ENCODE peak calls at places on chromosomes 16 and 17, in ten cellular contexts. D, X, W, N, T, Z, Q, V, H and F are unnamed samples.

GRCh38 chr17:32869345-32870026 is 7.4 kb downstream of the MYO1D start:
- DNase-seq in D (no peak), W (no peak), Z (no peak), Q (no peak), T (no peak), N (no peak), X (no peak), V (no peak), H (no peak), F (no peak)

GRCh38 chr17:4505187-4505586 is 6.5 kb downstream of the SPNS2 start:
- DNase-seq in Z (no peak), D (no peak), H (no peak), N (no peak), Q (no peak), T (no peak), W (no peak), V (no peak), X (no peak), F (no peak)

GRCh38 chr17:67779098-67779672 is 46.1 kb upstream of the BPTF start:
- DNase-seq in W (peak; percentile 20), Z (peak; percentile 90), X (peak; percentile 70), V (peak; percentile 72), N (peak; percentile 55), D (no peak), T (no peak), Q (peak; percentile 46), H (peak; percentile 10), F (peak; percentile 43)

GRCh38 chr17:14297161-14297851 is 3.6 kb upstream of the HS3ST3B1 start:
- DNase-seq in V (no peak), Q (peak; percentile 41), Z (peak; percentile 83), W (peak; percentile 55), T (peak; percentile 35), X (peak; percentile 64), D (no peak), N (peak; percentile 59), H (no peak), F (peak; percentile 51)

GRCh38 chr16:1815461-1815860 is 11.2 kb downstream of the HAGH start:
- DNase-seq in W (no peak), H (no peak), D (no peak), V (no peak), T (no peak), X (no peak), N (no peak), Z (no peak), Q (no peak), F (no peak)

GRCh38 chr16:14344292-14344691 is 273.2 kb downstream of the MRTFB start:
- DNase-seq in D (no peak), Q (no peak), N (no peak), Z (peak; percentile 36), W (no peak), T (no peak), V (no peak), H (no peak), X (no peak), F (no peak)

GRCh38 chr17:7079581-7080444 is at the start of gene CLEC10A:
- DNase-seq in N (no peak), D (no peak), V (no peak), Q (no peak), Z (no peak), H (no peak), T (no peak), X (no peak), W (no peak), F (no peak)

GRCh38 chr17:72580321-72581127 is 459.7 kb downstream of the SOX9 start:
- DNase-seq in Z (no peak), W (no peak), D (no peak), V (no peak), H (no peak), X (no peak), Q (peak; percentile 79), N (no peak), T (no peak), F (no peak)

GRCh38 chr16:70575376-70575775 is 51.8 kb downstream of the SF3B3 start:
- DNase-seq in H (no peak), V (no peak), Q (no peak), Z (peak; percentile 24), N (no peak), T (no peak), X (no peak), D (no peak), W (no peak), F (no peak)

GRCh38 chr17:1941241-1942065 is 83.7 kb downstream of the RTN4RL1 start:
- DNase-seq in W (no peak), Q (no peak), T (no peak), V (no peak), D (no peak), X (no peak), N (no peak), H (no peak), Z (no peak), F (no peak)

GRCh38 chr16:83305092-83305491 is 502.7 kb upstream of the HSBP1 start:
- DNase-seq in D (no peak), V (no peak), Z (no peak), X (peak; percentile 65), Q (no peak), W (no peak), T (no peak), H (no peak), N (peak; percentile 88), F (no peak)